ENCODE peak calls at places on chromosomes 16 and 17, in six cellular contexts. Y is thyroid gland, G is GM12878, Q is stomach, K is esophagus squamous epithelium, T is right lobe of liver. P is an unnamed sample.
A peak's percentile ranks its signal among the peaks of the same experiment; 100 is the strongest.

GRCh38 chr17:39726617-39727016 is 3.7 kb downstream of the MIEN1 start:
- DNase-seq in K (no peak), Y (no peak), G (no peak), T (no peak), Q (no peak), P (no peak)

GRCh38 chr17:33202796-33203195 is 90.3 kb downstream of the ASIC2 start:
- DNase-seq in Q (no peak), T (no peak), K (no peak), Y (no peak), G (no peak), P (no peak)

GRCh38 chr17:43431741-43432523 is 33.1 kb downstream of the ARL4D start:
- DNase-seq in Y (no peak), G (no peak), K (no peak), Q (no peak), T (no peak), P (no peak)

GRCh38 chr16:64428463-64428862 is 693.4 kb downstream of the CDH11 start:
- DNase-seq in K (no peak), Q (no peak), T (no peak), Y (no peak), G (no peak), P (no peak)

GRCh38 chr17:77456951-77457548 is 316.3 kb downstream of the SEC14L1 start:
- DNase-seq in G (no peak), K (no peak), T (no peak), Q (no peak), Y (no peak), P (no peak)

GRCh38 chr17:50946891-50947843 is 81.0 kb upstream of the TOB1 start:
- DNase-seq in T (peak; percentile 63), G (no peak), Y (no peak), Q (no peak), K (no peak), P (no peak)

GRCh38 chr17:37261286-37261685 is 114.5 kb upstream of the C17orf78 start:
- DNase-seq in T (no peak), Y (no peak), Q (no peak), K (no peak), G (no peak), P (no peak)

GRCh38 chr17:37643829-37644228 is 583 bp upstream of the DDX52 start:
- DNase-seq in G (no peak), K (no peak), Q (peak; percentile 58), Y (no peak), T (no peak), P (no peak)

GRCh38 chr17:7782237-7782636 is 51.8 kb upstream of the KDM6B start:
- DNase-seq in Q (no peak), Y (no peak), T (no peak), K (no peak), G (no peak), P (no peak)

GRCh38 chr17:46922487-46922803 is 515 bp upstream of the GOSR2 start:
- DNase-seq in G (no peak), K (no peak), Q (no peak), Y (no peak), T (no peak), P (no peak)

GRCh38 chr16:56423584-56424403 is 1.6 kb downstream of the AMFR start:
- DNase-seq in Q (no peak), G (peak; percentile 21), K (no peak), T (no peak), Y (no peak), P (no peak)

GRCh38 chr17:68961204-68961893 is 6.2 kb upstream of the ABCA8 start:
- DNase-seq in Q (no peak), Y (no peak), G (no peak), K (no peak), T (no peak), P (no peak)

GRCh38 chr16:88645941-88646340 is 4.9 kb downstream of the CYBA start:
- DNase-seq in Q (no peak), T (no peak), Y (no peak), G (no peak), K (no peak), P (no peak)

DNA sequence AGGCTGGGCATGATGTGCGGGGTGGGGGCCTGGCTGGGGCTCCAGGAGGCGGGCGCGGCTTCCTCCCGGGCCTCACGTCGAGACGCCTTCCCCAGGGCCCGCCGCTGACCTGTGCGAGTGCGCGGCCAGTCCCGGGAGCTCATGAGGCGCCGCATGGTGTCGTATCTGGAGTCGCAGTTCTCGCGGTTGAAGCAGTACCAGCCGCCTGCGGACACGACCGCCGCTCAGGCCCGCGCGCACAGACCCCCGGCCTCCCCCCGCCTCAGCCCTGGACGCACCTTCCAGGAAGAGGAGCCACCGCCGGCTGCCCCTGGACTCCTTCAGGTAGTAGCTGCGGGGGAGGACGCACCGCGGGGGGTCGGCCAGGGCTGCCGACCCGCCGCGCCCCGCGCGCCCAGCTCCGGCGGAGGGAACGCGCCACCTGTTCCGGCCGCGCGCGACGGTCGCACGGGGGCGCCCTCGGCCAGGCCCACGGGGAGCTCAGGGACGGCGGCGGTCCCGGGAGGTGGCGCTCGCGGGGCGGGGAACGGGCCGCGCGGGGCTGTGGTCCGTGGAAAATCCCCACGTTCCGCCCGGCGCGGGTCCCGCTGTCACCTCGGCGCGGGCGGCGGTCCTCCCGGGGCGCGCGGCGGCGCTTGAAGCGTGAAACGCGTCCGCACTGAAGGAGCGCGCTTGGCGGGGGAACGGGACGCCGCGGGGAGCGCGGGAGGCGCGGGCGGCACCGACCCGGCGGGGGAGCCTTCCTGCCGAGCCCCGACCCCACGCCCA is 1.4 kb downstream of the NOTUM start:
- DNase-seq in K (no peak), T (peak; percentile 83), G (no peak), Q (peak; percentile 84), Y (peak; percentile 73), P (peak; percentile 53)
- TF ChIP-seq POLR2A in K (no peak), T (no peak), G (no peak), Q (no peak), Y (no peak), P (no peak)

GRCh38 chr17:49148171-49148570 is 15.6 kb downstream of the B4GALNT2 start:
- DNase-seq in Q (no peak), G (no peak), Y (peak; percentile 81), K (no peak), T (no peak), P (no peak)
- TF ChIP-seq POLR2A in Q (no peak), G (no peak), Y (no peak), K (no peak), T (no peak), P (no peak)

DNA sequence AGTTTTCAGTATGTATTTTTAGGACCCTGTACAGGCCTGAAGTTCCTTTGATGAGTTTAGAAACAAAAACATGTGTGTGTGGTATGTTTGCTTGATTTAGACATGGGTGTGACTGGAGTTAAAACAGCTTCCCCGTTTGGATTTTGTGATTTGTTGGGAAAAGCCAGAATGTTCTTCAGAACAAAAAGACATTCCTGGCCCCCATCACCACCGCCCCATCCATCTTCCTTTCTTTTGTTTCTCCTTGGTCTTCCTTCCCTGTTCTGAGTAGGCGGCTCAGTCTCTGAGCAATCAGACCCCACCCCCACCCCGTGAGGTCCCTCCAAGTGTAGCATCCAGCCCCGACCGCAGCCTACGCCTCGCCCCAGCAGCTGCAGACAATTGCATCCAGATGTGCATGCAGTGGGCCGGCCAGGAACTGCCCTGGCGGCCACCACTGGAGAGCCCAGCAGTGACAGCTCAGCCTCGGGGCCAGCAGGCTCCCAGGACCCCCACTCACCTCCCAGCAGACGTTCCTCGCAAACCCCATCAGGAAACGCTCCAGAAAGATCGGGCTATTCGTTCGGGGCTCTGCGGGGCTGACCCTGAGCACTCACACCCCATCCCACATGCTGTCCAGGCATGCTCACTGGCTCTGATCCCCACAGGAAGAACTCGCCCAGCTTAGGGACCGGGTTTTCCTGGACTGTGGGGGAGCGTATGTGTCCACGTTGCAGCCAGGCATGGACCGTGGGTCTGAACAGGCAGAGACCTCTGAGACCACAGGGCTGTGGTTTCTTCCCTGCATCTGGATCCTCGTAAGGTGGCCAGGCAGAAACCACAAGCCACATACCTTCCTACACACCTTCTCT is 99.8 kb upstream of the CDH5 start:
- DNase-seq in G (no peak), K (no peak), T (no peak), Q (no peak), Y (no peak), P (no peak)
- TF ChIP-seq POLR2A in G (no peak), K (no peak), T (no peak), Q (no peak), Y (no peak), P (no peak)

GRCh38 chr17:66150708-66151107 is 41.2 kb downstream of the CEP112 start:
- DNase-seq in K (no peak), Q (no peak), Y (no peak), G (no peak), T (no peak), P (no peak)
- TF ChIP-seq POLR2A in K (no peak), Q (no peak), Y (no peak), G (no peak), T (no peak), P (no peak)

GRCh38 chr16:22296225-22297113 is 740 bp upstream of the POLR3E start:
- DNase-seq in Q (no peak), G (peak; percentile 94), T (no peak), K (no peak), Y (no peak), P (no peak)

GRCh38 chr16:22299036-22299435 is 1.8 kb downstream of the POLR3E start:
- DNase-seq in Q (no peak), T (no peak), Y (no peak), G (no peak), K (no peak), P (no peak)

GRCh38 chr16:22297114-22297870 is at the start of gene POLR3E:
- DNase-seq in K (peak; percentile 89), G (no peak), Q (peak; percentile 100), T (peak; percentile 99), Y (peak; percentile 100), P (peak; percentile 99)

GRCh38 chr16:22300427-22301071 is 3.3 kb downstream of the POLR3E start:
- DNase-seq in T (peak; percentile 74), Q (peak; percentile 64), Y (peak; percentile 62), K (no peak), G (no peak), P (peak; percentile 46)

DNA sequence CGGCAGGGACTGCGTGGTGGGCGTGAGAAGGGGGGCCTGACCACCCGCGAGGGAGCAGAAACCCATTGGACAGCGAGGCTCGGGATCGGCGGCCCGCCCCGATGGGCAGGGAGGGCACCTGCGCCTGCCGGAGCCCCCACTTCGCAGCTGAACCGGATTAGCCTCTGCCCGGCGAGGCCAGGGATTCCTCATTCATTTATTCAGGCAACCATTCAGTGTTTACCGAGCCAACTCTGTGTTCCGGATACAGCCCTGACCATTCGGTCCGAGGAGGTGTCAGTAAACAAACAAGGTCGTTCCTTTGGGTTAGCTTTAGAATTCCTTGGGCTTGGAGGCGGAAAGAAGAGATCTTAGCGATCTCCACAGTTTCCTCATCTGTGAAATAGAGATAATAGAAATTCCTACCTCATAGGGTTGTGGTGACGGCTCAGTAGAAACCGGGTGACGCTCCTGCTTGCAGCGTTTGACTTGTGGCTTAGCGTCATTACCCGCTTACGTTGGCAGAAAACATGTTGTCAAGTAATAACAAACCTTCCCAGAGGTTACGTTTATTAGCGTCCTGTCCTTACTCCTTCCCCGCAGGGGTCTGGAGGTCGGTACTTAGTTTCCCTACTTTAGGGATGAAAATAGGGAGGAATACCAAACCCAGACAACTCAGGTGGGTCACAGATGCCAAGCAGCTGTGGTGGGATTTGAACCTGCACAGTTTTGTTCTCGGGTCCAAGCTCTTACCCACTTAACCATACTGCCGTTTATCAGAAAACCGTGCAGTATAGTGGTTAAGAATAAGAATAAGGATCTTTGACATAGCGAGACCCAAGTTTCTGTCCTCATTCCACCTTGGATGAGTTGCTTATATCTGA is 893 bp downstream of the POLR3E start:
- DNase-seq in K (no peak), T (peak; percentile 52), G (peak; percentile 93), Y (peak; percentile 63), Q (peak; percentile 50), P (peak; percentile 51)
- TF ChIP-seq POLR2A in K (no peak), T (no peak), G (peak; percentile 76), Y (no peak), Q (no peak), P (no peak)

GRCh38 chr17:5516060-5516792 is 29.9 kb downstream of the MIS12 start:
- DNase-seq in T (no peak), G (no peak), K (no peak), Q (no peak), Y (no peak), P (no peak)
- TF ChIP-seq POLR2A in T (no peak), G (no peak), K (no peak), Q (no peak), Y (no peak), P (no peak)

P was measured in prostate gland.